ENCODE peak calls at places on chromosomes 12 and 14, in eight cellular contexts. P is neural progenitor cell, U is mesendoderm, D is hepatocyte, Y is aorta, R is tibial nerve, S is small intestine, T is cardiac muscle cell. W is an unnamed sample.

GRCh38 chr14:88044129-88044727 is 39.3 kb downstream of the GPR65 start:
- DNase-seq in P (no peak), U (no peak), D (peak; percentile 57), Y (no peak), R (no peak), S (peak; percentile 92), T (peak; percentile 24), W (no peak)

GRCh38 chr12:7731499-7731898 is 15.7 kb downstream of the CLEC4C start:
- DNase-seq in P (peak; percentile 30), U (no peak), D (no peak), Y (no peak), R (no peak), S (no peak), T (no peak), W (no peak)

GRCh38 chr12:89126712-89127111 is 225.6 kb downstream of the DUSP6 start:
- DNase-seq in P (no peak), U (no peak), D (no peak), Y (no peak), R (no peak), S (no peak), T (peak; percentile 70), W (no peak)

GRCh38 chr12:52127683-52128450 is 48.4 kb downstream of the SMIM41 start:
- DNase-seq in P (no peak), U (no peak), D (no peak), Y (no peak), R (no peak), S (no peak), T (no peak), W (no peak)

GRCh38 chr12:24848941-24849477 is 99.9 kb downstream of the BCAT1 start:
- DNase-seq in P (no peak), U (no peak), D (no peak), Y (no peak), R (no peak), S (no peak), T (no peak), W (no peak)

GRCh38 chr12:132327351-132328171 is 1.8 kb downstream of the GALNT9 start:
- DNase-seq in P (no peak), U (peak; percentile 62), D (peak; percentile 37), Y (peak; percentile 63), R (peak; percentile 48), S (no peak), T (peak; percentile 93), W (peak; percentile 62)

GRCh38 chr14:54366726-54367707 is 29.8 kb upstream of the CDKN3 start:
- DNase-seq in P (peak; percentile 72), U (peak; percentile 94), D (peak; percentile 80), Y (no peak), R (no peak), S (peak; percentile 74), T (peak; percentile 83), W (no peak)

GRCh38 chr14:100134591-100134990 is 24.9 kb downstream of the DEGS2 start:
- DNase-seq in P (no peak), U (no peak), D (no peak), Y (no peak), R (no peak), S (no peak), T (no peak), W (no peak)

GRCh38 chr14:63909984-63910383 is 57.2 kb downstream of the SYNE2 start:
- DNase-seq in P (no peak), U (no peak), D (no peak), Y (no peak), R (no peak), S (no peak), T (no peak), W (no peak)

GRCh38 chr12:52903855-52904508 is 894 bp downstream of the KRT8 start:
- DNase-seq in P (peak; percentile 80), U (peak; percentile 74), D (peak; percentile 86), Y (peak; percentile 59), R (no peak), S (peak; percentile 90), T (peak; percentile 73), W (peak; percentile 85)

GRCh38 chr14:69519253-69519661 is 34.7 kb downstream of the PLEKHD1 start:
- DNase-seq in P (no peak), U (no peak), D (peak; percentile 50), Y (no peak), R (no peak), S (no peak), T (no peak), W (no peak)

GRCh38 chr12:49990269-49990668 is 17.5 kb downstream of the AQP6 start:
- DNase-seq in P (no peak), U (no peak), D (no peak), Y (no peak), R (no peak), S (no peak), T (peak; percentile 60), W (no peak)

GRCh38 chr12:68665016-68665569 is 21.7 kb upstream of the NUP107 start:
- DNase-seq in P (no peak), U (no peak), D (no peak), Y (no peak), R (no peak), S (no peak), T (no peak), W (no peak)

GRCh38 chr14:21748869-21749303 is 75.3 kb upstream of the OR4E1 start:
- DNase-seq in P (peak; percentile 78), U (peak; percentile 83), D (peak; percentile 68), Y (no peak), R (peak; percentile 55), S (peak; percentile 25), T (peak; percentile 64), W (no peak)

GRCh38 chr12:91901675-91902074 is 244.0 kb downstream of the BTG1 start:
- DNase-seq in P (no peak), U (no peak), D (no peak), Y (no peak), R (no peak), S (no peak), T (no peak), W (no peak)

GRCh38 chr12:30613119-30613830 is 82.4 kb downstream of the IPO8 start:
- DNase-seq in P (peak; percentile 40), U (no peak), D (no peak), Y (no peak), R (no peak), S (no peak), T (peak; percentile 87), W (no peak)

GRCh38 chr12:55843431-55843830 is 695 bp upstream of the MMP19 start:
- DNase-seq in P (no peak), U (no peak), D (no peak), Y (no peak), R (no peak), S (no peak), T (no peak), W (no peak)

GRCh38 chr12:104427547-104427938 is 29.2 kb upstream of the CHST11 start:
- DNase-seq in P (no peak), U (no peak), D (no peak), Y (no peak), R (no peak), S (no peak), T (no peak), W (no peak)

GRCh38 chr12:96445743-96446655 is 43.4 kb upstream of the CFAP54 start:
- DNase-seq in P (no peak), U (peak; percentile 78), D (no peak), Y (no peak), R (no peak), S (peak; percentile 64), T (peak; percentile 97), W (no peak)

GRCh38 chr12:53065975-53066593 is 13.1 kb downstream of the SPRYD3 start:
- DNase-seq in P (peak; percentile 88), U (peak; percentile 74), D (peak; percentile 90), Y (peak; percentile 86), R (peak; percentile 90), S (peak; percentile 77), T (peak; percentile 89), W (peak; percentile 88)

GRCh38 chr12:60704171-60704914 is 1108.5 kb downstream of the SLC16A7 start:
- DNase-seq in P (no peak), U (no peak), D (no peak), Y (no peak), R (no peak), S (no peak), T (no peak), W (no peak)

GRCh38 chr12:62259993-62260732 is at the start of gene USP15:
- DNase-seq in P (peak; percentile 98), U (peak; percentile 98), D (peak; percentile 98), Y (peak; percentile 98), R (peak; percentile 92), S (peak; percentile 95), T (peak; percentile 99), W (peak; percentile 96)
- H3K4me1 ChIP-seq in P (peaks cover 12% of the 10 kb centered on the region), U (no peaks in the 10 kb centered on the region), D (peaks cover 15% of the 10 kb centered on the region), Y (no peaks in the 10 kb centered on the region), R (peaks cover 29% of the 10 kb centered on the region), S (peaks cover 5% of the 10 kb centered on the region), T (peaks cover 14% of the 10 kb centered on the region), W (peaks cover 67% of the 10 kb centered on the region)

GRCh38 chr12:66799548-66799947 is 120.7 kb upstream of the GRIP1 start:
- DNase-seq in P (no peak), U (no peak), D (no peak), Y (no peak), R (no peak), S (no peak), T (no peak), W (no peak)

GRCh38 chr12:66804555-66804954 is 125.7 kb upstream of the GRIP1 start:
- DNase-seq in P (peak; percentile 41), U (no peak), D (no peak), Y (no peak), R (no peak), S (no peak), T (no peak), W (no peak)

DNA sequence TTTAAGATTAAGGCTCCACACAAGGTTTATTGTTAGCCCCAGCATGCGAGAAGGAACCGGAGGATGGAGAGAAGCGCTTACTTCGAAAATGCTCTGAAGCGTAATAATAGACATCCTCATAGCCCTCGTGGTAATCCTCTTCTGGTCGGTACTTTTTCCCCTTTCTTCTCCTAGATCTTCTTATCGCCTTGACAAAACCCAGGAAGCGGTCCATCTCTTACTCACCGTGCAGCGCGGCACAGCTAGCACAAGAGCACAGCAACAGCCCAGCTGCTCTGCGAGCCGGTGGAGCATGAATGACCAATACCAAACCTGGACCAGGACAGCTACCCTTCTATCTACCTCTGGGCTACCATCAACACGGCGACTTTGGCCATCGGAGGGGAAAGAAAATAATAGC is 125.1 kb upstream of the GRIP1 start:
- DNase-seq in P (peak; percentile 86), U (peak; percentile 17), D (peak; percentile 13), Y (no peak), R (no peak), S (no peak), T (peak; percentile 1), W (no peak)
- H3K4me3 ChIP-seq in P (peak overlapping the region; percentile 32), U (no peak overlapping the region), D (no peak overlapping the region), Y (no peak overlapping the region), R (no peak overlapping the region), S (no peak overlapping the region), T (no peak overlapping the region), W (no peak overlapping the region)

DNA sequence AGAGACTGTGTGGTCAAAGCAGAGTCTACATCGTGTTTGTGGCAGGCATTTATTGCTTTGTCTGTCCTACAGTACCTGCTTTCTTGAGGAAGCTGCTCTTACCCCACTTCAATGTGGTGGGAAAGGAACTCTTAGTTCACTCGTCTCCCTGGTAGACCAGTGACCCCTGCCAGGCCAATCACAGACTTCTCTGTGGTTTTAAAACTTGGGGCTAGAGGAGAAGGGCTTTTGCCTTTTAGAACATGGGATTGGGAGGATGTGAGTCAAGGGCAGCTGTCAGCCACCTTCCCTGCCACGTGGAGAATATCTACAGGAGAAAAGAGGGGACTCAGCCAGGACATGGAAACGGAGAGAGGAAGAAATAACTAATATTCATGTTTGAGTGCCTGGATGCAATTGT is 36.8 kb upstream of the TMED10 start:
- DNase-seq in P (no peak), U (no peak), D (no peak), Y (no peak), R (no peak), S (no peak), T (no peak), W (no peak)
- H3K4me1 ChIP-seq in P (no peaks in the 10 kb centered on the region), U (no peaks in the 10 kb centered on the region), D (no peaks in the 10 kb centered on the region), Y (no peaks in the 10 kb centered on the region), R (no peaks in the 10 kb centered on the region), S (no peaks in the 10 kb centered on the region), T (no peaks in the 10 kb centered on the region), W (no peaks in the 10 kb centered on the region)

GRCh38 chr14:103854822-103855733 is 7.7 kb upstream of the PPP1R13B start:
- DNase-seq in P (peak; percentile 52), U (peak; percentile 81), D (peak; percentile 70), Y (no peak), R (no peak), S (no peak), T (no peak), W (peak; percentile 65)
- H3K4me3 ChIP-seq in P (no peak overlapping the region), U (no peak overlapping the region), D (no peak overlapping the region), Y (no peak overlapping the region), R (no peak overlapping the region), S (no peak overlapping the region), T (no peak overlapping the region), W (no peak overlapping the region)

W was measured in left lung.